ENCODE peak calls at places on chromosomes 13 and 19, in nine cellular contexts. A is OCI-LY7, R is GM23338, H is GM23248, O is HCT116, B is Karpas-422, L is PC-9, V is PC-3, W is hepatocyte. N is an unnamed sample.

GRCh38 chr19:36058481-36059179 is 3.9 kb downstream of the WDR62 start:
- DNase-seq in A (no peak), R (no peak), H (no peak), O (no peak), B (no peak), L (no peak), V (no peak), W (peak; percentile 49), N (no peak)

GRCh38 chr13:29817604-29818378 is 32.6 kb downstream of the UBL3 start:
- DNase-seq in A (peak; percentile 41), R (no peak), H (peak; percentile 56), O (no peak), B (peak; percentile 84), L (no peak), V (no peak), W (no peak), N (peak; percentile 15)

GRCh38 chr13:105196052-105196451 is 1339.4 kb downstream of the EFNB2 start:
- DNase-seq in A (no peak), R (peak; percentile 86), H (peak; percentile 0), O (no peak), B (no peak), L (peak; percentile 43), V (peak; percentile 11), W (peak; percentile 24), N (no peak)

GRCh38 chr13:94705081-94705751 is 7.1 kb downstream of the SOX21 start:
- DNase-seq in A (no peak), R (peak; percentile 70), H (no peak), O (no peak), B (no peak), L (no peak), V (no peak), W (no peak), N (no peak)

GRCh38 chr19:848457-848921 is 3.6 kb upstream of the ELANE start:
- DNase-seq in A (no peak), R (no peak), H (peak; percentile 40), O (no peak), B (no peak), L (no peak), V (no peak), W (no peak), N (no peak)

GRCh38 chr13:113647351-113648217 is 10.4 kb downstream of the ATP4B start:
- DNase-seq in A (no peak), R (no peak), H (peak; percentile 43), O (peak; percentile 19), B (no peak), L (peak; percentile 82), V (peak; percentile 82), W (peak; percentile 51), N (no peak)

GRCh38 chr19:18401580-18402112 is 4.2 kb upstream of the LRRC25 start:
- DNase-seq in A (peak; percentile 96), R (peak; percentile 81), H (peak; percentile 77), O (no peak), B (peak; percentile 91), L (peak; percentile 44), V (peak; percentile 62), W (peak; percentile 90), N (peak; percentile 50)

GRCh38 chr13:31528758-31529157 is 210.6 kb upstream of the RXFP2 start:
- DNase-seq in A (no peak), R (no peak), H (no peak), O (no peak), B (no peak), L (no peak), V (no peak), W (no peak), N (no peak)

GRCh38 chr13:98571955-98572662 is 4.8 kb downstream of the STK24 start:
- DNase-seq in A (peak; percentile 35), R (no peak), H (peak; percentile 82), O (no peak), B (peak; percentile 68), L (peak; percentile 44), V (peak; percentile 49), W (peak; percentile 42), N (peak; percentile 39)

GRCh38 chr19:51687791-51688664 is 5.1 kb upstream of the SPACA6 start:
- DNase-seq in A (no peak), R (peak; percentile 83), H (peak; percentile 86), O (no peak), B (no peak), L (peak; percentile 71), V (peak; percentile 62), W (peak; percentile 77), N (no peak)

GRCh38 chr19:6811906-6812305 is 39.4 kb downstream of the VAV1 start:
- DNase-seq in A (peak; percentile 58), R (peak; percentile 66), H (peak; percentile 76), O (peak; percentile 79), B (peak; percentile 59), L (no peak), V (peak; percentile 77), W (peak; percentile 15), N (no peak)

GRCh38 chr19:34263745-34264237 is 9.4 kb downstream of the GARRE1 start:
- DNase-seq in A (no peak), R (no peak), H (no peak), O (no peak), B (no peak), L (no peak), V (no peak), W (no peak), N (no peak)

GRCh38 chr19:5682293-5682592 is 1.4 kb downstream of the HSD11B1L start:
- DNase-seq in A (no peak), R (no peak), H (no peak), O (no peak), B (no peak), L (no peak), V (no peak), W (peak; percentile 2), N (peak; percentile 3)

GRCh38 chr13:70394149-70394548 is 285.9 kb upstream of the KLHL1 start:
- DNase-seq in A (no peak), R (peak; percentile 29), H (no peak), O (no peak), B (no peak), L (no peak), V (no peak), W (no peak), N (no peak)

GRCh38 chr13:50518791-50519201 is 324.7 kb downstream of the DLEU7 start:
- DNase-seq in A (peak; percentile 0), R (no peak), H (no peak), O (no peak), B (no peak), L (no peak), V (no peak), W (no peak), N (no peak)

GRCh38 chr19:37867831-37868230 is 38.6 kb downstream of the WDR87 start:
- DNase-seq in A (no peak), R (no peak), H (peak; percentile 49), O (no peak), B (no peak), L (no peak), V (peak; percentile 44), W (peak; percentile 18), N (no peak)

GRCh38 chr13:20553309-20553708 is 13.6 kb upstream of the IFT88 start:
- DNase-seq in A (no peak), R (no peak), H (peak; percentile 7), O (no peak), B (no peak), L (no peak), V (no peak), W (peak; percentile 79), N (no peak)

DNA sequence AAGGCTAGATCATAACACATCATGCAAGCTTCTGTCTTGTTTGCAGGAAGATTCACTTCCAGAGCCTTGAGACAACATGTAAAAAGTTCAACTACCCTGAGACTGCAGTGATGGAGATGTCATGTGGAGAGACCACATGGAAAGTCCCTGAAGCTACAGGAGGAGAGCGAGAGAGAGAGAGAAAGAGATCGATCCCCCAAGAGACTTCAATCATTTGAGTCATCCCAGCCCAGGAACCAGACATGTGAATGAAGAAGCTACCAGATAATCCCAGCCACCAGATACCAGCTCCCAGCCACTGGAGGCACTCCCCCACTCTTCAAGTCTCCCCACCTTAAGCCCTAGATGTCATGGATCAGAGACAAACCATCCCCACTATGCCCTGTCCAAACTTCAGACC is 10.7 kb upstream of the EVI5L start:
- DNase-seq in A (no peak), R (no peak), H (no peak), O (no peak), B (no peak), L (no peak), V (no peak), W (no peak), N (no peak)
- H3K9me2 ChIP-seq in A (no peaks in the 10 kb centered on the region), R (no peaks in the 10 kb centered on the region), H (no peaks in the 10 kb centered on the region), O (no peaks in the 10 kb centered on the region), B (no peaks in the 10 kb centered on the region), L (no peaks in the 10 kb centered on the region), V (no peaks in the 10 kb centered on the region), W (no peaks in the 10 kb centered on the region), N (no peaks in the 10 kb centered on the region)

DNA sequence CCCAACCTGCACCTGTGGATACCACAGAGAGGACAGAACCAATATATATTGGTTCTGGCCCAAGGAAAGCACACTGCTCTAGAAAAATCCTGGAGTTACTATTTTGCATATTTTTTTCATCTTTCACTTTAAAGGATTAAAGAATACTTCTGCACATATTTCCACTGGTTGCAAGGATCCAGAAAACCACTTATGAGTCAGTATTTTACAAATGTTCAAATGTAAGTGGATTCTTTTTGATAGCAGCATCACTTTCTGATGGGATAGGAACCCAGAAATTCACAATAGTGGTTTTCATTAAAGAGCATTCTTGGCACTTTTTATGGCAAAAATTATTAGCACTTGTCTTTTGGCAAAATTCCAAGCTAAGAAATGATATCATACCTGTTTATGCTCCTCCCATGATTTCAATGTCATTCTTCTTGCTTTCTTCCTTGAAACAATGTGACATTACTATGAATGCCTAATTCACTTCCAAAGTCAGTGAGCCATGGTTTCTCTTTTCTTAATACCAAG is 38.2 kb downstream of the MZT1 start:
- DNase-seq in A (no peak), R (no peak), H (no peak), O (no peak), B (no peak), L (no peak), V (no peak), W (no peak), N (no peak)
- H3K9me2 ChIP-seq in A (no peaks in the 10 kb centered on the region), R (peaks cover 10% of the 10 kb centered on the region), H (no peaks in the 10 kb centered on the region), O (no peaks in the 10 kb centered on the region), B (no peaks in the 10 kb centered on the region), L (no peaks in the 10 kb centered on the region), V (no peaks in the 10 kb centered on the region), W (no peaks in the 10 kb centered on the region), N (no peaks in the 10 kb centered on the region)

DNA sequence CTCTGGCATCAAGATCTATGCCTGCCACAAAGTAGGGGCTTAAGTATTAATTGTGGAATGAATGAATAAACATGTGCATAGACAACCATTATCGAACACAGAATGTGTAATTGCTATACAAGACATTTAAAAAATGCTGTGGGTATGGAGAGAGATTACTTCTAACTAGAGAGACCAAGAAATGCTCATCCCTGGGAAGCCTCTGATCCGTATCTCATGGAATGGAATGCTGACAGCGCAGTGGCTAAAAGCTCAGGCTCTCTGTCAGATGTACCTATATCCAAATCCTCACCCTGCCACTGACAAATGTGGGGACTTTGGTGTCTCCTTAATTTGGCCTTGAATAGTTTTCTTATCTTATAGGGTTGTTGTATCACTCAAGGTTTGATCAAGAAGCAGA is 22.7 kb upstream of the MBNL2 start:
- DNase-seq in A (no peak), R (no peak), H (no peak), O (no peak), B (no peak), L (no peak), V (no peak), W (no peak), N (no peak)
- H3K9me2 ChIP-seq in A (no peaks in the 10 kb centered on the region), R (peaks cover 24% of the 10 kb centered on the region), H (no peaks in the 10 kb centered on the region), O (no peaks in the 10 kb centered on the region), B (no peaks in the 10 kb centered on the region), L (no peaks in the 10 kb centered on the region), V (no peaks in the 10 kb centered on the region), W (no peaks in the 10 kb centered on the region), N (no peaks in the 10 kb centered on the region)

DNA sequence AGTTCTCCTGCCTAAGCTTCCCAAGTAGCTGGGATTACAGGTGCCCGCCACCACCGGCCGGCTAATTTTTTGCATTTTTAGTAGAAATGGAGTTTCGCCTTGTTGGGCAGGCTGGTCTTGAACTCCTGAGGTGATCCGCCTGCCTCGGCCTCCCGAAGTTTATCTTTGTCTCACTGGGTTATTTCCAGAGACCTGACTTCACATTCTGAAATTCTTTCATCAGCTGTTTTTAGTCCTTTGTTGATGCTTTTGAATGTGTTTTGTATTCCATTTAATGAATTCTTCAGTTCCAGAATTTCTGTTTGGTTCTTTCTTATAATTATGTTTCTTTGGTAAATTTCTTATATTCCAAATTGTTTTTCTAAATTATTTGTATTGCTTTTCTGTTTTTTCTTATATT is 55.4 kb upstream of the MLNR start:
- DNase-seq in A (no peak), R (no peak), H (no peak), O (no peak), B (no peak), L (no peak), V (no peak), W (no peak), N (no peak)
- H3K9me2 ChIP-seq in A (no peaks in the 10 kb centered on the region), R (no peaks in the 10 kb centered on the region), H (no peaks in the 10 kb centered on the region), O (no peaks in the 10 kb centered on the region), B (no peaks in the 10 kb centered on the region), L (no peaks in the 10 kb centered on the region), V (no peaks in the 10 kb centered on the region), W (no peaks in the 10 kb centered on the region), N (no peaks in the 10 kb centered on the region)

N was measured in MM.1S.